ENCODE peak calls at places on chromosome 21, in seven cellular contexts. R, M, L, O, W, A and K are unnamed samples.

GRCh38 chr21:29416268-29416667 is 117.5 kb downstream of the BACH1 start:
- DNase-seq in R (no peak), M (no peak), L (no peak), O (no peak), W (no peak), A (no peak), K (no peak)

GRCh38 chr21:36791695-36792451 is 93.0 kb downstream of the SIM2 start:
- DNase-seq in R (no peak), M (peak), L (no peak), O (no peak), W (no peak), A (no peak), K (no peak)

GRCh38 chr21:45982256-45982757 is 737 bp downstream of the COL6A1 start:
- DNase-seq in R (peak), M (peak), L (peak), O (no peak), W (no peak), A (no peak), K (no peak)

GRCh38 chr21:46157987-46158451 is 2.6 kb upstream of the FTCD start:
- DNase-seq in R (no peak), M (no peak), L (no peak), O (peak), W (no peak), A (peak), K (no peak)

GRCh38 chr21:21003701-21004100 is 5.5 kb downstream of the NCAM2 start:
- DNase-seq in R (peak), M (no peak), L (peak), O (no peak), W (peak), A (no peak), K (no peak)

GRCh38 chr21:41852151-41852928 is 26.8 kb downstream of the PRDM15 start:
- DNase-seq in R (no peak), M (no peak), L (no peak), O (no peak), W (no peak), A (no peak), K (no peak)

GRCh38 chr21:17462276-17462981 is 50.4 kb upstream of the CXADR start:
- DNase-seq in R (no peak), M (no peak), L (no peak), O (no peak), W (no peak), A (no peak), K (no peak)

GRCh38 chr21:46639489-46640386 is 4.3 kb downstream of the PRMT2 start:
- DNase-seq in R (no peak), M (no peak), L (peak), O (no peak), W (no peak), A (no peak), K (no peak)

GRCh38 chr21:46154955-46155513 is 345 bp downstream of the FTCD start:
- DNase-seq in R (no peak), M (no peak), L (no peak), O (peak), W (no peak), A (peak), K (no peak)

GRCh38 chr21:29217818-29218252 is 80.9 kb upstream of the BACH1 start:
- DNase-seq in R (peak), M (no peak), L (no peak), O (no peak), W (no peak), A (no peak), K (peak)

GRCh38 chr21:32452641-32453040 is 40.1 kb downstream of the EVA1C start:
- DNase-seq in R (no peak), M (no peak), L (no peak), O (no peak), W (no peak), A (no peak), K (no peak)

GRCh38 chr21:41945982-41946381 is 7.8 kb downstream of the C2CD2 start:
- DNase-seq in R (no peak), M (no peak), L (no peak), O (no peak), W (no peak), A (no peak), K (no peak)

GRCh38 chr21:46021978-46022544 is 40.5 kb downstream of the COL6A1 start:
- DNase-seq in R (peak), M (peak), L (no peak), O (peak), W (no peak), A (peak), K (peak)

GRCh38 chr21:29386803-29387202 is 88.1 kb downstream of the BACH1 start:
- DNase-seq in R (no peak), M (no peak), L (no peak), O (no peak), W (no peak), A (no peak), K (no peak)

GRCh38 chr21:31658053-31658452 is 1.4 kb upstream of the SOD1 start:
- DNase-seq in R (no peak), M (no peak), L (no peak), O (peak), W (no peak), A (peak), K (peak)

GRCh38 chr21:38380391-38381137 is 117.7 kb downstream of the ERG start:
- DNase-seq in R (peak), M (no peak), L (peak), O (no peak), W (no peak), A (no peak), K (no peak)
- TF ChIP-seq CTCF in R (peak), M (peak), L (peak), O (no peak), W (no peak), A (peak), K (peak)

GRCh38 chr21:35559128-35559831 is 501.0 kb downstream of the SETD4 start:
- DNase-seq in R (peak), M (no peak), L (peak), O (no peak), W (no peak), A (no peak), K (peak)
- TF ChIP-seq CTCF in R (no peak), M (no peak), L (peak), O (no peak), W (no peak), A (no peak), K (no peak)

DNA sequence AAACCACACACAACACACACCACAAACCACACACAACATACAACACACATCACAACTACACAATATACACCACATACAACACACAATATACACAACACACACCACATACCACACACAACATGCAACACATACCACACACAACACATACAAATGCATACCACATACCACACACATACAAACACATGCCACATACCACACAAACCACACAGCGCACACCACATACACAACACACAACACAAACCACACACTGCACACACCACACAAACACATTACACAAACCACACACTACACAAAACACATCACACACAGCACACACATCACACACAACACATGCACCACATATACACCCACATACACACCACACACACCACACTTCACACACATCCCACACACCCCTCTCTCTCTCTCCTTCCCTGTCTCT is 108.4 kb downstream of the ETS2 start:
- DNase-seq in R (no peak), M (no peak), L (no peak), O (no peak), W (no peak), A (no peak), K (no peak)
- TF ChIP-seq CTCF in R (no peak), M (no peak), L (no peak), O (no peak), W (no peak), A (no peak), K (no peak)

GRCh38 chr21:15520811-15521643 is 208.8 kb upstream of the USP25 start:
- DNase-seq in R (peak), M (no peak), L (peak), O (no peak), W (no peak), A (no peak), K (no peak)
- TF ChIP-seq CTCF in R (peak), M (peak), L (peak), O (no peak), W (no peak), A (peak), K (peak)